ENCODE peak calls at places on chromosomes 16 and 17, in nine cellular contexts. One of them, this sample, is unnamed. For H3K36me3 and H4K20me1, the result is how much of the 10 kb centered on the place peaks cover.

GRCh38 chr16:1723450-1724147 is 17.6 kb downstream of the MAPK8IP3 start:
- DNase-seq in HCT116: no peak
- DNase-seq in fibroblast of lung: peak
- DNase-seq in MM.1S: peak
- DNase-seq in hepatocyte: peak
- DNase-seq in PC-9: no peak
- DNase-seq in OCI-LY7: peak
- DNase-seq in neural progenitor cell: peak
- DNase-seq in endothelial cell of umbilical vein: peak
- DNase-seq in this sample: peak

GRCh38 chr17:45346255-45347015 is 29.6 kb upstream of the MAP3K14 start:
- DNase-seq in endothelial cell of umbilical vein: no peak
- DNase-seq in fibroblast of lung: peak
- DNase-seq in OCI-LY7: no peak
- DNase-seq in hepatocyte: no peak
- DNase-seq in PC-9: no peak
- DNase-seq in HCT116: no peak
- DNase-seq in MM.1S: no peak
- DNase-seq in neural progenitor cell: no peak
- DNase-seq in this sample: no peak

GRCh38 chr16:1125471-1125870 is 27.4 kb upstream of the CACNA1H start:
- DNase-seq in OCI-LY7: no peak
- DNase-seq in neural progenitor cell: peak
- DNase-seq in endothelial cell of umbilical vein: no peak
- DNase-seq in MM.1S: no peak
- DNase-seq in fibroblast of lung: peak
- DNase-seq in HCT116: peak
- DNase-seq in PC-9: no peak
- DNase-seq in hepatocyte: peak
- DNase-seq in this sample: no peak

GRCh38 chr17:40095944-40096791 is 4.2 kb downstream of the NR1D1 start:
- DNase-seq in OCI-LY7: peak
- DNase-seq in PC-9: no peak
- DNase-seq in HCT116: no peak
- DNase-seq in neural progenitor cell: no peak
- DNase-seq in hepatocyte: no peak
- DNase-seq in MM.1S: peak
- DNase-seq in fibroblast of lung: no peak
- DNase-seq in endothelial cell of umbilical vein: no peak
- DNase-seq in this sample: no peak

GRCh38 chr16:88542231-88542630 is 28.0 kb upstream of the ZC3H18 start:
- DNase-seq in OCI-LY7: no peak
- DNase-seq in neural progenitor cell: no peak
- DNase-seq in hepatocyte: no peak
- DNase-seq in HCT116: no peak
- DNase-seq in PC-9: no peak
- DNase-seq in fibroblast of lung: no peak
- DNase-seq in endothelial cell of umbilical vein: no peak
- DNase-seq in MM.1S: no peak
- DNase-seq in this sample: no peak

GRCh38 chr16:67856927-67857546 is 9.5 kb upstream of the CENPT start:
- DNase-seq in MM.1S: no peak
- DNase-seq in PC-9: no peak
- DNase-seq in endothelial cell of umbilical vein: no peak
- DNase-seq in fibroblast of lung: no peak
- DNase-seq in OCI-LY7: no peak
- DNase-seq in HCT116: no peak
- DNase-seq in neural progenitor cell: no peak
- DNase-seq in hepatocyte: no peak
- DNase-seq in this sample: no peak

GRCh38 chr17:70332811-70333210 is 163.5 kb downstream of the KCNJ2 start:
- DNase-seq in MM.1S: no peak
- DNase-seq in HCT116: no peak
- DNase-seq in fibroblast of lung: no peak
- DNase-seq in OCI-LY7: no peak
- DNase-seq in PC-9: no peak
- DNase-seq in neural progenitor cell: no peak
- DNase-seq in endothelial cell of umbilical vein: no peak
- DNase-seq in hepatocyte: no peak
- DNase-seq in this sample: no peak

GRCh38 chr17:41773190-41773588 is 13.3 kb downstream of the JUP start:
- DNase-seq in neural progenitor cell: peak
- DNase-seq in PC-9: peak
- DNase-seq in endothelial cell of umbilical vein: peak
- DNase-seq in HCT116: peak
- DNase-seq in fibroblast of lung: peak
- DNase-seq in MM.1S: no peak
- DNase-seq in hepatocyte: peak
- DNase-seq in OCI-LY7: no peak
- DNase-seq in this sample: peak

GRCh38 chr17:17749025-17749772 is 67.9 kb downstream of the RAI1 start:
- DNase-seq in MM.1S: no peak
- DNase-seq in neural progenitor cell: peak
- DNase-seq in HCT116: no peak
- DNase-seq in PC-9: no peak
- DNase-seq in OCI-LY7: peak
- DNase-seq in endothelial cell of umbilical vein: no peak
- DNase-seq in fibroblast of lung: no peak
- DNase-seq in hepatocyte: no peak
- DNase-seq in this sample: no peak

GRCh38 chr16:67277999-67278772 is 1.1 kb upstream of the PLEKHG4 start:
- DNase-seq in MM.1S: peak
- DNase-seq in OCI-LY7: no peak
- DNase-seq in HCT116: no peak
- DNase-seq in hepatocyte: peak
- DNase-seq in neural progenitor cell: no peak
- DNase-seq in endothelial cell of umbilical vein: peak
- DNase-seq in fibroblast of lung: peak
- DNase-seq in PC-9: no peak
- DNase-seq in this sample: peak

GRCh38 chr17:43634681-43635125 is 27.0 kb downstream of the MEOX1 start:
- DNase-seq in MM.1S: no peak
- DNase-seq in hepatocyte: no peak
- DNase-seq in HCT116: no peak
- DNase-seq in neural progenitor cell: no peak
- DNase-seq in OCI-LY7: no peak
- DNase-seq in fibroblast of lung: peak
- DNase-seq in PC-9: no peak
- DNase-seq in endothelial cell of umbilical vein: no peak
- DNase-seq in this sample: peak

GRCh38 chr16:50263940-50264929 is 2.1 kb upstream of the ADCY7 start:
- DNase-seq in hepatocyte: peak
- DNase-seq in PC-9: no peak
- DNase-seq in OCI-LY7: no peak
- DNase-seq in neural progenitor cell: no peak
- DNase-seq in endothelial cell of umbilical vein: no peak
- DNase-seq in MM.1S: no peak
- DNase-seq in HCT116: no peak
- DNase-seq in fibroblast of lung: peak
- DNase-seq in this sample: peak

GRCh38 chr16:22065252-22065651 is 27.1 kb upstream of the VWA3A start:
- DNase-seq in PC-9: no peak
- DNase-seq in neural progenitor cell: no peak
- DNase-seq in MM.1S: no peak
- DNase-seq in hepatocyte: no peak
- DNase-seq in fibroblast of lung: no peak
- DNase-seq in OCI-LY7: no peak
- DNase-seq in endothelial cell of umbilical vein: no peak
- DNase-seq in HCT116: no peak
- DNase-seq in this sample: peak

GRCh38 chr16:36336-36984 is 16.9 kb downstream of the POLR3K start:
- DNase-seq in fibroblast of lung: no peak
- DNase-seq in HCT116: no peak
- DNase-seq in OCI-LY7: no peak
- DNase-seq in neural progenitor cell: no peak
- DNase-seq in MM.1S: no peak
- DNase-seq in hepatocyte: no peak
- DNase-seq in PC-9: no peak
- DNase-seq in endothelial cell of umbilical vein: no peak
- DNase-seq in this sample: no peak

GRCh38 chr17:70107441-70107840 is 32.4 kb downstream of the KCNJ16 start:
- DNase-seq in neural progenitor cell: no peak
- DNase-seq in fibroblast of lung: no peak
- DNase-seq in hepatocyte: no peak
- DNase-seq in HCT116: no peak
- DNase-seq in PC-9: no peak
- DNase-seq in endothelial cell of umbilical vein: no peak
- DNase-seq in MM.1S: no peak
- DNase-seq in OCI-LY7: no peak
- DNase-seq in this sample: no peak

GRCh38 chr17:65664296-65664695 is 102.8 kb upstream of the AXIN2 start:
- DNase-seq in endothelial cell of umbilical vein: no peak
- DNase-seq in HCT116: no peak
- DNase-seq in PC-9: no peak
- DNase-seq in hepatocyte: no peak
- DNase-seq in OCI-LY7: no peak
- DNase-seq in MM.1S: no peak
- DNase-seq in fibroblast of lung: peak
- DNase-seq in neural progenitor cell: no peak
- DNase-seq in this sample: no peak

GRCh38 chr16:2070576-2071453 is 23.0 kb downstream of the TSC2 start:
- DNase-seq in endothelial cell of umbilical vein: no peak
- DNase-seq in PC-9: no peak
- DNase-seq in neural progenitor cell: no peak
- DNase-seq in OCI-LY7: no peak
- DNase-seq in fibroblast of lung: no peak
- DNase-seq in MM.1S: no peak
- DNase-seq in hepatocyte: no peak
- DNase-seq in HCT116: no peak
- DNase-seq in this sample: no peak

GRCh38 chr17:28341516-28341915 is 6.0 kb downstream of the TNFAIP1 start:
- DNase-seq in endothelial cell of umbilical vein: no peak
- DNase-seq in fibroblast of lung: no peak
- DNase-seq in MM.1S: no peak
- DNase-seq in hepatocyte: no peak
- DNase-seq in OCI-LY7: no peak
- DNase-seq in neural progenitor cell: no peak
- DNase-seq in PC-9: no peak
- DNase-seq in HCT116: no peak
- DNase-seq in this sample: no peak

GRCh38 chr17:27958708-27959381 is 65.7 kb upstream of the LYRM9 start:
- DNase-seq in neural progenitor cell: no peak
- DNase-seq in HCT116: no peak
- DNase-seq in endothelial cell of umbilical vein: no peak
- DNase-seq in MM.1S: no peak
- DNase-seq in OCI-LY7: no peak
- DNase-seq in hepatocyte: no peak
- DNase-seq in fibroblast of lung: no peak
- DNase-seq in PC-9: no peak
- DNase-seq in this sample: no peak

GRCh38 chr17:39114744-39115534 is 36.5 kb downstream of the PLXDC1 start:
- DNase-seq in PC-9: no peak
- DNase-seq in endothelial cell of umbilical vein: no peak
- DNase-seq in OCI-LY7: no peak
- DNase-seq in hepatocyte: peak
- DNase-seq in fibroblast of lung: peak
- DNase-seq in HCT116: no peak
- DNase-seq in MM.1S: no peak
- DNase-seq in neural progenitor cell: no peak
- DNase-seq in this sample: no peak

DNA sequence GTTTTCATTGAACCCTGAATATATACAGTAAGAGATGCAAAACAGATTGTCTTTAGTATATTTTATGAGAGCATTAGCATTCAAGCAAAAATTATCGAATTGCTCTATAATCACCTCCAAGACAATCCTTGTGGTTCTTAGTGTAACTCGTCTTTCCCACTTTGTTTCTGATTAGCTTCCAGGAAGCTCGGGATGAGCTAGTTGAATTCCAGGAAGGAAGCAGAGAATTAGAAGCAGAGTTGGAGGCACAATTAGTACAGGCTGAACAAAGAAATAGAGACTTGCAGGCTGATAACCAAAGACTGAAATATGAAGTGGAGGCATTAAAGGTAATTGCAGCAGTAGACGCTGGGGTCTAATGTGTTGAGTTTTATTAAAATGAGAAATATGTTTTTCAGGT is 9.9 kb downstream of the NDEL1 start:
- DNase-seq in OCI-LY7: no peak
- DNase-seq in PC-9: no peak
- DNase-seq in endothelial cell of umbilical vein: peak
- DNase-seq in MM.1S: no peak
- DNase-seq in hepatocyte: no peak
- DNase-seq in fibroblast of lung: no peak
- DNase-seq in neural progenitor cell: no peak
- DNase-seq in HCT116: no peak
- DNase-seq in this sample: no peak
- H3K36me3 ChIP-seq in OCI-LY7: half or more
- H3K36me3 ChIP-seq in PC-9: under half
- H3K36me3 ChIP-seq in endothelial cell of umbilical vein: under half
- H3K36me3 ChIP-seq in MM.1S: under half
- H3K36me3 ChIP-seq in hepatocyte: under half
- H3K36me3 ChIP-seq in fibroblast of lung: under half
- H3K36me3 ChIP-seq in neural progenitor cell: under half
- H3K36me3 ChIP-seq in HCT116: under half
- H3K36me3 ChIP-seq in this sample: under half

GRCh38 chr16:72995151-72995881 is 52.6 kb downstream of the ZFHX3 start:
- DNase-seq in HCT116: no peak
- DNase-seq in OCI-LY7: peak
- DNase-seq in endothelial cell of umbilical vein: no peak
- DNase-seq in PC-9: no peak
- DNase-seq in hepatocyte: no peak
- DNase-seq in fibroblast of lung: no peak
- DNase-seq in MM.1S: no peak
- DNase-seq in neural progenitor cell: peak
- DNase-seq in this sample: no peak
- TF ChIP-seq CTCF in HCT116: peak
- TF ChIP-seq CTCF in OCI-LY7: peak
- TF ChIP-seq CTCF in endothelial cell of umbilical vein: peak
- TF ChIP-seq CTCF in PC-9: peak
- TF ChIP-seq CTCF in hepatocyte: peak
- TF ChIP-seq CTCF in fibroblast of lung: peak
- TF ChIP-seq CTCF in MM.1S: no peak
- TF ChIP-seq CTCF in neural progenitor cell: peak
- TF ChIP-seq CTCF in this sample: peak

GRCh38 chr16:81684242-81684837 is 94.8 kb upstream of the PLCG2 start:
- DNase-seq in neural progenitor cell: no peak
- DNase-seq in HCT116: no peak
- DNase-seq in endothelial cell of umbilical vein: no peak
- DNase-seq in PC-9: no peak
- DNase-seq in OCI-LY7: no peak
- DNase-seq in fibroblast of lung: no peak
- DNase-seq in hepatocyte: no peak
- DNase-seq in MM.1S: no peak
- DNase-seq in this sample: no peak
- H4K20me1 ChIP-seq in neural progenitor cell: under half
- H4K20me1 ChIP-seq in HCT116: under half
- H4K20me1 ChIP-seq in endothelial cell of umbilical vein: under half
- H4K20me1 ChIP-seq in PC-9: under half
- H4K20me1 ChIP-seq in OCI-LY7: under half
- H4K20me1 ChIP-seq in fibroblast of lung: under half
- H4K20me1 ChIP-seq in hepatocyte: under half
- H4K20me1 ChIP-seq in MM.1S: under half
- H4K20me1 ChIP-seq in this sample: under half

DNA sequence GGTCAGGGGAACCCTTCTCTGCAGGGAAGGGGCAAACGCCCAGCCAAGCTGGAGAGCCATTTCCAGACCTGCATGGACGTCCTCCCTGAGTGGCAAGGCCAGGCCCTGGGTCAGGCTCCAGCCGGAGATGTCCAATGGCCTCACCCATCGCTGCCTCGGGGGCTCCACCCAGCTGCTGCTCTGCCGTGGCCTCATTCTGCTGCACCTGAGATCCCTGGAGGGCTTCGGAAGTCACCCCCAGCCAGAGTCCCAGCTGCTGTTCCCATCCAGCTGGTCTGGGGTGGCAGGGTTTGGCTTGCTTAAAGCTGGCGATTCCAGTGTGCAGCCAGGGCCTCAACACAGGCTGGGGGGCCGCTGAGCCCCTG is 190.0 kb upstream of the GSE1 start:
- DNase-seq in fibroblast of lung: no peak
- DNase-seq in hepatocyte: no peak
- DNase-seq in MM.1S: no peak
- DNase-seq in OCI-LY7: no peak
- DNase-seq in HCT116: no peak
- DNase-seq in endothelial cell of umbilical vein: no peak
- DNase-seq in PC-9: no peak
- DNase-seq in neural progenitor cell: no peak
- DNase-seq in this sample: no peak
- H3K36me3 ChIP-seq in fibroblast of lung: under half
- H3K36me3 ChIP-seq in hepatocyte: under half
- H3K36me3 ChIP-seq in MM.1S: under half
- H3K36me3 ChIP-seq in OCI-LY7: under half
- H3K36me3 ChIP-seq in HCT116: under half
- H3K36me3 ChIP-seq in endothelial cell of umbilical vein: under half
- H3K36me3 ChIP-seq in PC-9: under half
- H3K36me3 ChIP-seq in neural progenitor cell: under half
- H3K36me3 ChIP-seq in this sample: under half

This sample was measured in mammary epithelial cell.